ENCODE peak calls at places on chromosomes 13 and 19, in four cellular contexts. N is A549, R is IMR-90, U is K562. A is an unnamed sample.
A peak's percentile ranks its signal among the peaks of the same experiment; 100 is the strongest.

GRCh38 chr19:17184381-17184841 is 30.7 kb upstream of the USE1 start:
- DNase-seq in N (no peak), R (peak; percentile 7), U (no peak), A (no peak)

GRCh38 chr13:109159650-109160309 is 530.4 kb downstream of the MYO16 start:
- DNase-seq in N (no peak), R (no peak), U (no peak), A (no peak)

GRCh38 chr13:106922384-106922783 is 354.4 kb upstream of the ARGLU1 start:
- DNase-seq in N (no peak), R (no peak), U (no peak), A (no peak)

GRCh38 chr13:110305949-110306339 is 1.0 kb downstream of the COL4A1 start:
- DNase-seq in N (no peak), R (no peak), U (no peak), A (no peak)

GRCh38 chr13:32829676-32830091 is 186.5 kb upstream of the KL start:
- DNase-seq in N (peak; percentile 12), R (peak; percentile 77), U (no peak), A (no peak)

GRCh38 chr13:65133094-65133493 is 2097.0 kb downstream of the PCDH9 start:
- DNase-seq in N (no peak), R (no peak), U (no peak), A (no peak)

GRCh38 chr13:85798999-85799646 is at the start of gene SLITRK6:
- DNase-seq in N (peak; percentile 1), R (peak; percentile 85), U (no peak), A (no peak)

GRCh38 chr13:29170451-29171082 is 350.4 kb downstream of the MTUS2 start:
- DNase-seq in N (no peak), R (no peak), U (no peak), A (no peak)

GRCh38 chr19:40264314-40265054 is 20.7 kb downstream of the AKT2 start:
- DNase-seq in N (no peak), R (no peak), U (no peak), A (no peak)

GRCh38 chr13:109233293-109233692 is 553.1 kb downstream of the IRS2 start:
- DNase-seq in N (no peak), R (peak; percentile 22), U (no peak), A (no peak)

GRCh38 chr19:33325920-33326319 is 23.6 kb upstream of the CEBPA start:
- DNase-seq in N (no peak), R (no peak), U (no peak), A (no peak)

GRCh38 chr19:39765091-39766076 is 13.3 kb upstream of the LEUTX start:
- DNase-seq in N (peak; percentile 41), R (peak; percentile 41), U (peak; percentile 54), A (peak; percentile 48)

GRCh38 chr13:21054313-21054712 is 7.1 kb downstream of the LATS2 start:
- DNase-seq in N (no peak), R (no peak), U (no peak), A (no peak)

GRCh38 chr13:38759390-38759789 is 72.5 kb downstream of the FREM2 start:
- DNase-seq in N (no peak), R (no peak), U (no peak), A (no peak)

GRCh38 chr19:52336976-52337375 is 933 bp downstream of the ZNF610 start:
- DNase-seq in N (no peak), R (peak; percentile 27), U (no peak), A (no peak)

GRCh38 chr19:46898731-46899130 is 37.9 kb downstream of the ARHGAP35 start:
- DNase-seq in N (no peak), R (peak; percentile 76), U (no peak), A (no peak)
- TF ChIP-seq MAFK in N (no peak), R (no peak), U (no peak), A (no peak)

GRCh38 chr19:50639121-50640112 is at the start of gene SYT3:
- DNase-seq in N (peak; percentile 95), R (peak; percentile 27), U (peak; percentile 95), A (no peak)
- TF ChIP-seq MAZ in N (no peak), R (no peak), U (peak; percentile 58), A (no peak)

DNA sequence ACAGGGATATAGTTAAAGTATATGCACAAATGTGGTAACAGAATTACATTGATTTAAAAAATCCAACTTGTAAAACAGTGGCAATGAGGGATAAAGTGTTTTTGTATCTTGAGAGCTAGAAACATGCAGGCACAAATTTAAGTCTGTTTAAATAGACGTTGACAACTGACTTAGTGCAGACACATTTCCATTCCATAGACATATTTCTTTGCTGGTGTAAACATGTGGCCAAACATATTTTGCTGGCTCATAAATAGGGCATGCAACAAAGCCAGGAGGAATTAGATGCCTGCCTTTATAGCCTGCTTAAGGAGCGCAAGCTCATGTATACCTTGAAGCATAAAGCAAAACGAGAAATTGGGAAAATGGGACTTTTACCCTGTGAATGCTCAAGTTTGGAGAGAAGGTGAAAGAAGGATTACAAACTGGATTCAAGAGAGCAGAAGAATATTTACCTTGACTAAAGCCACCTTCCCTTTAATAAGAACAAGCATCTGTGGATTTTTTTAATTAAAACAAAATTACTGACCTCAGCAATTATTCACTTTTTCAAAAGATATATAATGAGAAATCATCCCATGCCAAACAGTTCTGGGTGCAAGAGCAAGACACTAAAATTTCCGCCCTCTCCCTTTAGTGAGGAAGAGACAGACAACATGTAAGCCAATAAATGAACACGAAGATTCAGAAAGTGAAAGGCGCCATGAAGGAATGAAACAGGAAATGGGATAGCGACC is 71.0 kb downstream of the DCT start:
- DNase-seq in N (no peak), R (no peak), U (no peak), A (no peak)
- TF ChIP-seq MAFK in N (peak; percentile 69), R (peak; percentile 86), U (peak; percentile 27), A (peak; percentile 70)

GRCh38 chr19:38173324-38174041 is 50.5 kb downstream of the DPF1 start:
- DNase-seq in N (no peak), R (peak; percentile 36), U (no peak), A (no peak)
- TF ChIP-seq MAZ in N (no peak), R (no peak), U (no peak), A (no peak)

GRCh38 chr13:77313923-77314322 is 13.0 kb downstream of the MYCBP2 start:
- DNase-seq in N (no peak), R (no peak), U (no peak), A (no peak)

GRCh38 chr13:77312311-77312710 is 14.6 kb downstream of the MYCBP2 start:
- DNase-seq in N (no peak), R (no peak), U (no peak), A (no peak)

GRCh38 chr13:77318741-77319140 is 8.2 kb downstream of the MYCBP2 start:
- DNase-seq in N (no peak), R (peak; percentile 22), U (no peak), A (no peak)

GRCh38 chr13:77319536-77319935 is 7.4 kb downstream of the MYCBP2 start:
- DNase-seq in N (no peak), R (no peak), U (no peak), A (no peak)

DNA sequence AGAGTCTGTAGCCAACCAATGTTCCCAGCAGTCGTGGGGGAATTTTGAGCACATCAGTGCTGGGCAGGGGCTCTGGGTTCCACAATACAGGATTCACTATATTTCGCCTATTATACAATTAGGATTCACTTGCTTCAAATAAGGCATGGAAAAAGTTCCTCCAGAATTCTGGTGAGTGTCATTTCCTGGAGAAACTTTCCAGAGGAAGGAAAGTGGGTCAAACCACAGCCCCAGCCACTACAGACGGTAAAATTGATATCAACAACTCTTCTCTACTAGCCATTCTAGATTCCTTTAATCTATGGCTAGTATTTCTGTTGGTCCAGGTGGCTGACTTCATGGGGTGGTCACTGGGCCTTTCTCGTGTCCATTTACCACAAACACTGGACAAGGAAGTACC is 10.5 kb downstream of the MYCBP2 start:
- DNase-seq in N (no peak), R (no peak), U (no peak), A (no peak)
- TF ChIP-seq MAFK in N (no peak), R (no peak), U (no peak), A (no peak)

GRCh38 chr13:30998548-30999140 is 66.2 kb downstream of the TEX26 start:
- DNase-seq in N (no peak), R (peak; percentile 73), U (no peak), A (no peak)
- TF ChIP-seq MAZ in N (no peak), R (no peak), U (no peak), A (no peak)